ENCODE peak calls at places on chromosomes 16 and 17, in five cellular contexts. B, X, K, U and H are unnamed samples.

GRCh38 chr16:55001931-55002330 is 71.3 kb downstream of the IRX5 start:
- DNase-seq in B (no peak), X (no peak), K (no peak), U (no peak), H (peak; percentile 43)

GRCh38 chr17:77349976-77350830 is 209.4 kb downstream of the SEC14L1 start:
- DNase-seq in B (no peak), X (no peak), K (no peak), U (no peak), H (peak; percentile 91)

GRCh38 chr16:20944861-20945390 is 44.4 kb downstream of the LYRM1 start:
- DNase-seq in B (no peak), X (peak; percentile 15), K (no peak), U (no peak), H (peak; percentile 31)

GRCh38 chr17:4163951-4164350 is 21.0 kb downstream of the CYB5D2 start:
- DNase-seq in B (no peak), X (no peak), K (no peak), U (no peak), H (peak; percentile 74)

GRCh38 chr16:2190659-2191445 is 5.6 kb downstream of the CASKIN1 start:
- DNase-seq in B (no peak), X (no peak), K (no peak), U (no peak), H (no peak)

GRCh38 chr17:2064511-2064910 is 9.6 kb downstream of the HIC1 start:
- DNase-seq in B (no peak), X (no peak), K (no peak), U (no peak), H (peak; percentile 66)

GRCh38 chr16:4094138-4094773 is 22.0 kb downstream of the ADCY9 start:
- DNase-seq in B (no peak), X (no peak), K (peak; percentile 29), U (no peak), H (no peak)

GRCh38 chr16:11610121-11610505 is 23.4 kb upstream of the LITAF start:
- DNase-seq in B (no peak), X (no peak), K (peak; percentile 20), U (no peak), H (no peak)

GRCh38 chr17:67605259-67605912 is 112.3 kb upstream of the NOL11 start:
- DNase-seq in B (no peak), X (no peak), K (no peak), U (no peak), H (peak; percentile 22)

GRCh38 chr16:57377080-57377841 is 5.0 kb downstream of the CX3CL1 start:
- DNase-seq in B (peak; percentile 56), X (no peak), K (no peak), U (peak; percentile 42), H (no peak)

GRCh38 chr17:75105269-75106080 is 4.3 kb upstream of the ARMC7 start:
- DNase-seq in B (no peak), X (no peak), K (peak; percentile 75), U (peak; percentile 87), H (peak; percentile 34)

GRCh38 chr16:84379008-84379730 is 10.8 kb downstream of the ATP2C2 start:
- DNase-seq in B (no peak), X (no peak), K (peak; percentile 71), U (no peak), H (no peak)